ENCODE peak calls at places on chromosome 7, in four cellular contexts. One of them, this sample, is unnamed.

GRCh38 chr7:35725280-35725680 is 30.3 kb upstream of the HERPUD2 start:
- DNase-seq in K562: peak; percentile 47
- DNase-seq in HepG2: peak; percentile 30
- DNase-seq in WTC11: no peak
- DNase-seq in this sample: no peak

GRCh38 chr7:22625251-22625650 is 101.7 kb upstream of the IL6 start:
- DNase-seq in HepG2: no peak
- DNase-seq in K562: no peak
- DNase-seq in WTC11: no peak
- DNase-seq in this sample: no peak

GRCh38 chr7:116354546-116355422 is 144.4 kb downstream of the TES start:
- DNase-seq in K562: peak; percentile 66
- DNase-seq in WTC11: no peak
- DNase-seq in HepG2: peak; percentile 12
- DNase-seq in this sample: peak; percentile 11

GRCh38 chr7:72190166-72190565 is 222.0 kb downstream of the CALN1 start:
- DNase-seq in HepG2: no peak
- DNase-seq in K562: no peak
- DNase-seq in WTC11: no peak
- DNase-seq in this sample: no peak

GRCh38 chr7:148982596-148983219 is 45.6 kb downstream of the PDIA4 start:
- DNase-seq in WTC11: no peak
- DNase-seq in HepG2: no peak
- DNase-seq in K562: peak; percentile 46
- DNase-seq in this sample: peak; percentile 81

GRCh38 chr7:111459065-111459756 is 103.1 kb downstream of the IMMP2L start:
- DNase-seq in HepG2: no peak
- DNase-seq in K562: no peak
- DNase-seq in WTC11: no peak
- DNase-seq in this sample: no peak

GRCh38 chr7:13989944-13990295 is 454 bp upstream of the ETV1 start:
- DNase-seq in K562: no peak
- DNase-seq in HepG2: no peak
- DNase-seq in WTC11: no peak
- DNase-seq in this sample: no peak

GRCh38 chr7:80127412-80128150 is 7.0 kb upstream of the GNAI1 start:
- DNase-seq in K562: no peak
- DNase-seq in HepG2: peak; percentile 37
- DNase-seq in WTC11: peak; percentile 31
- DNase-seq in this sample: no peak

GRCh38 chr7:26237035-26237807 is 35.7 kb downstream of the CBX3 start:
- DNase-seq in WTC11: no peak
- DNase-seq in HepG2: no peak
- DNase-seq in K562: no peak
- DNase-seq in this sample: no peak

GRCh38 chr7:72035275-72035674 is 376.9 kb downstream of the CALN1 start:
- DNase-seq in K562: no peak
- DNase-seq in WTC11: no peak
- DNase-seq in HepG2: no peak
- DNase-seq in this sample: no peak

GRCh38 chr7:88280801-88281200 is 25.9 kb downstream of the STEAP4 start:
- DNase-seq in HepG2: no peak
- DNase-seq in K562: no peak
- DNase-seq in WTC11: no peak
- DNase-seq in this sample: no peak

GRCh38 chr7:19107142-19107391 is 10.4 kb downstream of the TWIST1 start:
- DNase-seq in WTC11: no peak
- DNase-seq in HepG2: no peak
- DNase-seq in K562: no peak
- DNase-seq in this sample: no peak

GRCh38 chr7:14504134-14504533 is 398.4 kb downstream of the DGKB start:
- DNase-seq in HepG2: no peak
- DNase-seq in K562: no peak
- DNase-seq in WTC11: peak; percentile 23
- DNase-seq in this sample: no peak

GRCh38 chr7:91883676-91884362 is 3.3 kb upstream of the MTERF1 start:
- DNase-seq in K562: peak; percentile 36
- DNase-seq in HepG2: no peak
- DNase-seq in WTC11: no peak
- DNase-seq in this sample: no peak

GRCh38 chr7:106591146-106591545 is 69.8 kb downstream of the CCDC71L start:
- DNase-seq in HepG2: no peak
- DNase-seq in WTC11: no peak
- DNase-seq in K562: no peak
- DNase-seq in this sample: no peak

GRCh38 chr7:84674236-84674913 is 479.8 kb upstream of the SEMA3A start:
- DNase-seq in WTC11: no peak
- DNase-seq in HepG2: no peak
- DNase-seq in K562: no peak
- DNase-seq in this sample: no peak

GRCh38 chr7:43764807-43765491 is 6.5 kb downstream of the BLVRA start:
- DNase-seq in HepG2: peak; percentile 71
- DNase-seq in K562: peak; percentile 42
- DNase-seq in WTC11: no peak
- DNase-seq in this sample: no peak

GRCh38 chr7:2779086-2779485 is 65.0 kb downstream of the GNA12 start:
- DNase-seq in K562: no peak
- DNase-seq in WTC11: no peak
- DNase-seq in HepG2: no peak
- DNase-seq in this sample: no peak

GRCh38 chr7:157613575-157614322 is 276.9 kb downstream of the DNAJB6 start:
- DNase-seq in WTC11: no peak
- DNase-seq in HepG2: no peak
- DNase-seq in K562: no peak
- DNase-seq in this sample: no peak
- TF ChIP-seq FOXJ3 in WTC11: no peak
- TF ChIP-seq FOXJ3 in HepG2: no peak
- TF ChIP-seq FOXJ3 in K562: no peak
- TF ChIP-seq FOXJ3 in this sample: no peak

GRCh38 chr7:134414109-134414508 is 44.8 kb downstream of the AKR1B1 start:
- DNase-seq in WTC11: no peak
- DNase-seq in K562: no peak
- DNase-seq in HepG2: no peak
- DNase-seq in this sample: no peak
- TF ChIP-seq FOXJ3 in WTC11: no peak
- TF ChIP-seq FOXJ3 in K562: no peak
- TF ChIP-seq FOXJ3 in HepG2: no peak
- TF ChIP-seq FOXJ3 in this sample: no peak

GRCh38 chr7:29109356-29109755 is 37.0 kb downstream of the CPVL start:
- DNase-seq in WTC11: no peak
- DNase-seq in K562: peak; percentile 3
- DNase-seq in HepG2: no peak
- DNase-seq in this sample: no peak

GRCh38 chr7:29107056-29107455 is 39.3 kb downstream of the CPVL start:
- DNase-seq in HepG2: no peak
- DNase-seq in K562: no peak
- DNase-seq in WTC11: no peak
- DNase-seq in this sample: no peak

GRCh38 chr7:29109815-29110385 is 36.4 kb downstream of the CPVL start:
- DNase-seq in HepG2: no peak
- DNase-seq in WTC11: no peak
- DNase-seq in K562: no peak
- DNase-seq in this sample: no peak

GRCh38 chr7:29105191-29105590 is 41.1 kb downstream of the CPVL start:
- DNase-seq in HepG2: no peak
- DNase-seq in WTC11: no peak
- DNase-seq in K562: no peak
- DNase-seq in this sample: no peak

GRCh38 chr7:29106128-29106988 is 40.0 kb downstream of the CPVL start:
- DNase-seq in HepG2: peak; percentile 56
- DNase-seq in WTC11: peak; percentile 34
- DNase-seq in K562: peak; percentile 46
- DNase-seq in this sample: peak; percentile 43
- TF ChIP-seq FOXJ3 in HepG2: no peak
- TF ChIP-seq FOXJ3 in WTC11: no peak
- TF ChIP-seq FOXJ3 in K562: no peak
- TF ChIP-seq FOXJ3 in this sample: no peak

GRCh38 chr7:143258830-143259229 is 4.4 kb upstream of the GSTK1 start:
- DNase-seq in K562: peak; percentile 57
- DNase-seq in WTC11: no peak
- DNase-seq in HepG2: no peak
- DNase-seq in this sample: no peak
- TF ChIP-seq FOXJ3 in K562: no peak
- TF ChIP-seq FOXJ3 in WTC11: no peak
- TF ChIP-seq FOXJ3 in HepG2: no peak
- TF ChIP-seq FOXJ3 in this sample: no peak

GRCh38 chr7:129952164-129952652 is 552 bp downstream of the UBE2H start:
- DNase-seq in HepG2: no peak
- DNase-seq in K562: peak; percentile 57
- DNase-seq in WTC11: no peak
- DNase-seq in this sample: no peak
- TF ChIP-seq FOXJ3 in HepG2: no peak
- TF ChIP-seq FOXJ3 in K562: no peak
- TF ChIP-seq FOXJ3 in WTC11: no peak
- TF ChIP-seq FOXJ3 in this sample: no peak

GRCh38 chr7:24346129-24346528 is 62.1 kb downstream of the NPY start:
- DNase-seq in WTC11: no peak
- DNase-seq in K562: no peak
- DNase-seq in HepG2: no peak
- DNase-seq in this sample: no peak
- TF ChIP-seq FOXJ3 in WTC11: no peak
- TF ChIP-seq FOXJ3 in K562: no peak
- TF ChIP-seq FOXJ3 in HepG2: no peak
- TF ChIP-seq FOXJ3 in this sample: no peak

GRCh38 chr7:50069613-50070012 is 23.4 kb downstream of the ZPBP start:
- DNase-seq in WTC11: peak; percentile 23
- DNase-seq in HepG2: peak; percentile 12
- DNase-seq in K562: peak; percentile 2
- DNase-seq in this sample: no peak
- TF ChIP-seq FOXJ3 in WTC11: no peak
- TF ChIP-seq FOXJ3 in HepG2: no peak
- TF ChIP-seq FOXJ3 in K562: no peak
- TF ChIP-seq FOXJ3 in this sample: no peak